ENCODE peak calls at places on chromosomes 16 and 17, in eight cellular contexts. C is left lung; G is left ventricle myocardium inferior; P is mammary epithelial cell; S is HepG2; Q is SK-N-SH; M is tibial artery; V is CD8-positive, alpha-beta T cell. I is an unnamed sample.

GRCh38 chr17:55201609-55201932 is 63.2 kb upstream of the HLF start:
- DNase-seq in C (no peak), G (no peak), P (no peak), S (no peak), Q (no peak), M (no peak), V (no peak), I (no peak)

GRCh38 chr17:77734371-77735050 is 224.0 kb upstream of the TNRC6C start:
- DNase-seq in C (peak; percentile 69), G (peak; percentile 93), P (no peak), S (peak; percentile 21), Q (peak; percentile 99), M (peak; percentile 94), V (peak; percentile 7), I (peak; percentile 67)

GRCh38 chr17:75872434-75873351 is 5.7 kb downstream of the TRIM47 start:
- DNase-seq in C (peak; percentile 76), G (peak; percentile 80), P (peak; percentile 86), S (peak; percentile 99), Q (peak; percentile 52), M (peak; percentile 92), V (peak; percentile 71), I (no peak)

GRCh38 chr16:49018259-49018931 is 263.2 kb downstream of the CBLN1 start:
- DNase-seq in C (no peak), G (no peak), P (no peak), S (no peak), Q (no peak), M (no peak), V (no peak), I (no peak)

GRCh38 chr17:80863626-80864025 is 128.0 kb upstream of the CHMP6 start:
- DNase-seq in C (peak; percentile 17), G (no peak), P (no peak), S (no peak), Q (no peak), M (no peak), V (no peak), I (no peak)

GRCh38 chr17:1344521-1344920 is 55.5 kb downstream of the YWHAE start:
- DNase-seq in C (no peak), G (no peak), P (no peak), S (no peak), Q (no peak), M (no peak), V (no peak), I (no peak)

GRCh38 chr16:23857256-23857891 is 21.6 kb downstream of the PRKCB start:
- DNase-seq in C (no peak), G (no peak), P (no peak), S (no peak), Q (no peak), M (no peak), V (no peak), I (no peak)

GRCh38 chr17:17114592-17115225 is 72.5 kb downstream of the MPRIP start:
- DNase-seq in C (no peak), G (peak; percentile 16), P (no peak), S (no peak), Q (no peak), M (no peak), V (no peak), I (peak; percentile 27)

GRCh38 chr16:56988948-56989945 is at the start of gene NLRC5:
- DNase-seq in C (peak; percentile 94), G (peak; percentile 85), P (peak; percentile 79), S (peak; percentile 52), Q (peak; percentile 91), M (peak; percentile 89), V (peak; percentile 89), I (peak; percentile 91)

GRCh38 chr17:11324846-11325420 is 83.9 kb downstream of the SHISA6 start:
- DNase-seq in C (no peak), G (no peak), P (no peak), S (no peak), Q (no peak), M (no peak), V (no peak), I (no peak)

GRCh38 chr16:83953796-83954576 is 946 bp downstream of the OSGIN1 start:
- DNase-seq in C (no peak), G (no peak), P (peak; percentile 49), S (peak; percentile 73), Q (no peak), M (no peak), V (no peak), I (no peak)

GRCh38 chr17:60106377-60107059 is 27.8 kb upstream of the HEATR6 start:
- DNase-seq in C (no peak), G (no peak), P (no peak), S (no peak), Q (no peak), M (no peak), V (no peak), I (no peak)

GRCh38 chr17:74332017-74332650 is 6.1 kb downstream of the KIF19 start:
- DNase-seq in C (no peak), G (no peak), P (no peak), S (no peak), Q (no peak), M (no peak), V (no peak), I (no peak)

GRCh38 chr17:7107012-7107754 is 7.4 kb downstream of the ASGR2 start:
- DNase-seq in C (no peak), G (no peak), P (no peak), S (no peak), Q (no peak), M (no peak), V (no peak), I (no peak)

GRCh38 chr16:84195201-84196093 is 4.5 kb downstream of the ADAD2 start:
- DNase-seq in C (no peak), G (no peak), P (no peak), S (no peak), Q (no peak), M (no peak), V (no peak), I (no peak)

GRCh38 chr16:67862623-67863583 is 9.9 kb upstream of the EDC4 start:
- DNase-seq in C (no peak), G (peak; percentile 77), P (no peak), S (no peak), Q (no peak), M (peak; percentile 88), V (no peak), I (no peak)

GRCh38 chr16:66344533-66345145 is 21.9 kb upstream of the CDH5 start:
- DNase-seq in C (no peak), G (no peak), P (peak; percentile 18), S (peak; percentile 29), Q (no peak), M (no peak), V (peak; percentile 35), I (no peak)

GRCh38 chr17:72706396-72706981 is 386.0 kb downstream of the SLC39A11 start:
- DNase-seq in C (no peak), G (no peak), P (no peak), S (peak; percentile 60), Q (no peak), M (no peak), V (no peak), I (no peak)

GRCh38 chr17:75267403-75268232 is 3.4 kb downstream of the MIF4GD start:
- DNase-seq in C (no peak), G (no peak), P (no peak), S (peak; percentile 86), Q (peak; percentile 21), M (no peak), V (no peak), I (no peak)

GRCh38 chr17:8125947-8126305 is 2.0 kb upstream of the HES7 start:
- DNase-seq in C (no peak), G (no peak), P (peak; percentile 44), S (no peak), Q (peak; percentile 82), M (no peak), V (peak; percentile 21), I (no peak)

GRCh38 chr16:56866955-56867830 is 2.2 kb downstream of the SLC12A3 start:
- DNase-seq in C (no peak), G (no peak), P (peak; percentile 19), S (peak; percentile 70), Q (peak; percentile 69), M (no peak), V (peak; percentile 48), I (no peak)

GRCh38 chr16:88626646-88627045 is 11.7 kb upstream of the IL17C start:
- DNase-seq in C (no peak), G (no peak), P (no peak), S (no peak), Q (no peak), M (no peak), V (no peak), I (no peak)
- H3K27ac ChIP-seq in C (no peak overlapping the region), G (no peak overlapping the region), P (no peak overlapping the region), S (no peak overlapping the region), Q (no peak overlapping the region), M (no peak overlapping the region), V (no peak overlapping the region), I (no peak overlapping the region)

DNA sequence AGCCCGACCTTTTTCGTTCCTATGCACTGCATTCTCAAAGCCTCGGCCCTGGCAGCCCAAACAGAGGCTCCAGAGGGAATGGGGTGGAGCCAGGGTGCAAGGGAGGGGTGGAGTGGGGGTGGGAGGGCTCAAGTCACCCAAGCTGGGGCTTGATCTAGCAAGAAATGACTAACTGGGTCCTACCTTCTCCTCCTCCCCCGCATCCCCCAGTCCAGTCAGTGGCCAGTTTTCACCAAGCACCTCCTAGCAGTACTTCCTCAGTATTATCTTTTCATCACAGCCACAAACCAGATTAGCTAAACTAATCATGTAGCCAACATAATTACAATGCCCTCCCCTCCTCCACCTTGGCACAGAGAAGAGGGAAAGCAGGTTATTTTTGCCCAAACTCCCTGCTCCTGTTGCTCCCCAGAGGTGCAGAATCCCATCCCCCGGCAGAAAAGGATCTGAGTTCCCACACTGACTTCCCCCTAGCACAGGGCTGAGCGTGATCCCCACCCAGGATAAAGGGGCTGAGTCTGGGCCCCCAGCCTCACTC is 2.2 kb downstream of the JUP start:
- DNase-seq in C (no peak), G (peak; percentile 67), P (peak; percentile 95), S (no peak), Q (peak; percentile 50), M (no peak), V (no peak), I (no peak)
- H3K4me1 ChIP-seq in C (peaks cover 20% of the 10 kb centered on the region), G (peaks cover 77% of the 10 kb centered on the region), P (peaks cover 41% of the 10 kb centered on the region), S (peaks cover 34% of the 10 kb centered on the region), Q (peaks cover 32% of the 10 kb centered on the region), M (no peaks in the 10 kb centered on the region), V (peaks cover 25% of the 10 kb centered on the region), I (peaks cover 25% of the 10 kb centered on the region)

GRCh38 chr16:86773339-86773715 is 195.0 kb downstream of the FOXL1 start:
- DNase-seq in C (no peak), G (no peak), P (no peak), S (no peak), Q (no peak), M (no peak), V (no peak), I (no peak)
- H3K27ac ChIP-seq in C (no peak overlapping the region), G (no peak overlapping the region), P (peak overlapping the region; percentile 48), S (no peak overlapping the region), Q (no peak overlapping the region), M (no peak overlapping the region), V (no peak overlapping the region), I (no peak overlapping the region)

DNA sequence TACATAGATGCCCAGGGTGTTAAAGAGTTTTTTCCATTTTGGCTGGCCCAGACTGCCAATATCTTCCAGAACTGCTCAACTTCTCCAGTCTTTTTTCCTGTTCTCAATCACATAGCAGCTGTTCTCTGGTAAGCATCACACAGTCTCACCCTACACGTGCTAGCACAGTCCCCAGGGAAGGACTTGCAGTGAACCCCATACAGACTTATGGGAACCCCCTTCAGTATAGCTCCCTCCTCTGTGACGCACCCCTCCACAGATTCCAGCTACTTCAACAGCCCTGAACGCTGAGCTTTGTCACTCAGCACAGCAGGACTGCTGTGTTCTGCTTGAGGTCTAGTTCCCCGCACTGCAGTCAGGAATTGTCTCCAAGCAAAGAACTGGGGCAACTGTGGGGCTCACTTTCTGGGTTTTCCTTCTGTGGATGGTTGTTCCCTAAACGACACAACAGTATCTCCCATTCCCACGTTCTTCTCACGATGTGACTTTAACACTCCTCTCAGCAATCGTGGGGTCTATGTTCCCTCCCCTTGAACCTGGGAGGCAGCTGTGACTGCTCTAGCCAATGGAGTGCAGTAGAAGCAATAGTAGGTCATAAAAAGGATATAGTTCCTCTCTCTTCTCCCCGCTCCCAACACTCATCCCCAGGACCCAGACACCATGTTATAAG is 3.6 kb downstream of the MMP28 start:
- DNase-seq in C (no peak), G (no peak), P (no peak), S (no peak), Q (no peak), M (no peak), V (no peak), I (no peak)
- H3K4me1 ChIP-seq in C (peaks cover 17% of the 10 kb centered on the region), G (peaks cover 18% of the 10 kb centered on the region), P (peaks cover 67% of the 10 kb centered on the region), S (peaks cover 6% of the 10 kb centered on the region), Q (peaks cover 40% of the 10 kb centered on the region), M (no peaks in the 10 kb centered on the region), V (peaks cover 33% of the 10 kb centered on the region), I (no peaks in the 10 kb centered on the region)

I was measured in right lobe of liver.